ENCODE peak calls at places on chromosomes 6 and 20, in eight cellular contexts. X is memory B cell; O is T47D; F is activated CD4-positive, CD25-positive, alpha-beta regulatory T cell; C is activated CD4-positive, alpha-beta T cell treated with anti-CD3 and anti-CD28 coated beads, Interleukin-2, amount 50 U/mL, for 24 hours; P is left ventricle myocardium inferior; I is AG08396; V is heart left ventricle. Y is an unnamed sample.

GRCh38 chr6:110217255-110217654 is 37.0 kb downstream of the CDC40 start:
- DNase-seq in X (no peak), O (no peak), C (no peak), V (no peak), I (no peak), P (no peak), F (no peak), Y (no peak)

GRCh38 chr6:145544514-145544913 is 190.8 kb downstream of the EPM2A start:
- DNase-seq in P (no peak), C (no peak), V (no peak), O (no peak), F (no peak), X (no peak), I (no peak), Y (no peak)

GRCh38 chr6:139248911-139249310 is 42.9 kb downstream of the TXLNB start:
- DNase-seq in O (no peak), P (no peak), I (no peak), X (no peak), V (no peak), F (no peak), C (no peak), Y (no peak)

GRCh38 chr6:105459049-105459448 is 56.2 kb upstream of the PREP start:
- DNase-seq in V (no peak), I (no peak), C (no peak), O (no peak), F (no peak), P (no peak), X (no peak), Y (no peak)

GRCh38 chr20:35238746-35239145 is 12.3 kb downstream of the MMP24 start:
- DNase-seq in I (no peak), F (no peak), C (no peak), O (no peak), X (no peak), V (no peak), P (no peak), Y (no peak)

GRCh38 chr6:147161974-147162495 is 42.2 kb upstream of the STXBP5 start:
- DNase-seq in O (no peak), C (no peak), P (no peak), V (no peak), F (no peak), I (no peak), X (no peak), Y (no peak)

GRCh38 chr6:52576392-52577021 is 353 bp downstream of the TRAM2 start:
- DNase-seq in O (peak), C (peak), X (peak), V (peak), I (peak), P (peak), F (peak), Y (no peak)

GRCh38 chr6:139485742-139486475 is 111.5 kb upstream of the CITED2 start:
- DNase-seq in O (no peak), F (no peak), V (no peak), C (no peak), X (no peak), P (no peak), I (no peak), Y (no peak)

GRCh38 chr6:126904176-126904575 is 214.3 kb upstream of the RSPO3 start:
- DNase-seq in X (no peak), V (no peak), C (no peak), O (no peak), F (no peak), I (no peak), P (no peak), Y (no peak)

GRCh38 chr20:46228671-46229070 is 79.6 kb downstream of the CDH22 start:
- DNase-seq in X (no peak), O (no peak), I (no peak), C (no peak), P (no peak), F (no peak), V (no peak), Y (no peak)

GRCh38 chr6:74953708-74954107 is 252.1 kb downstream of the COL12A1 start:
- DNase-seq in P (no peak), X (no peak), V (no peak), I (no peak), F (no peak), O (no peak), C (no peak), Y (no peak)

GRCh38 chr6:135540207-135540877 is 42.8 kb upstream of the AHI1 start:
- DNase-seq in O (no peak), C (no peak), P (no peak), F (no peak), I (no peak), V (peak), X (no peak), Y (no peak)

GRCh38 chr6:23145801-23146200 is 576.4 kb downstream of the HDGFL1 start:
- DNase-seq in O (no peak), P (no peak), C (no peak), F (no peak), V (no peak), X (no peak), I (no peak), Y (no peak)

GRCh38 chr6:132931937-132932336 is 117.6 kb downstream of the RPS12 start:
- DNase-seq in I (peak), P (no peak), C (no peak), X (no peak), F (no peak), V (no peak), O (no peak), Y (no peak)

GRCh38 chr20:40690836-40691565 is 2.0 kb upstream of the MAFB start:
- DNase-seq in C (no peak), V (no peak), F (no peak), P (no peak), X (no peak), O (no peak), I (no peak), Y (no peak)

GRCh38 chr6:108417027-108417426 is 122.2 kb downstream of the AFG1L start:
- DNase-seq in V (no peak), X (no peak), F (no peak), O (no peak), C (no peak), I (no peak), P (no peak), Y (no peak)

GRCh38 chr6:125273965-125274364 is 27.8 kb downstream of the HDDC2 start:
- DNase-seq in F (no peak), X (no peak), I (no peak), V (peak), C (no peak), P (no peak), O (no peak), Y (peak)

GRCh38 chr6:95741001-95741400 is 163.7 kb downstream of the MANEA start:
- DNase-seq in F (no peak), C (no peak), V (no peak), I (no peak), O (no peak), P (no peak), X (no peak), Y (no peak)

GRCh38 chr6:102812242-102812641 is 1418.7 kb downstream of the GRIK2 start:
- DNase-seq in X (no peak), P (no peak), C (no peak), I (no peak), O (no peak), F (no peak), V (no peak), Y (no peak)

Y was measured in C1 segment of cervical spinal cord.